ENCODE peak calls at places on chromosomes 3 and 15, in nine cellular contexts. U, R, M, E, O, N, C, D and T are unnamed samples.

GRCh38 chr3:187734841-187735240 is 10.4 kb downstream of the BCL6 start:
- DNase-seq in U (no peak), R (no peak), M (no peak), E (no peak), O (no peak), N (no peak), C (no peak), D (no peak), T (no peak)

GRCh38 chr15:58573270-58573669 is 141.5 kb downstream of the LIPC start:
- DNase-seq in U (no peak), R (no peak), M (no peak), E (no peak), O (peak; percentile 82), N (no peak), C (no peak), D (no peak), T (no peak)

GRCh38 chr15:79985571-79985970 is 14.6 kb upstream of the BCL2A1 start:
- DNase-seq in U (no peak), R (no peak), M (no peak), E (no peak), O (no peak), N (no peak), C (no peak), D (no peak), T (no peak)

GRCh38 chr15:25846377-25846776 is 16.8 kb downstream of the ATP10A start:
- DNase-seq in U (no peak), R (no peak), M (no peak), E (no peak), O (no peak), N (no peak), C (no peak), D (no peak), T (no peak)

GRCh38 chr3:15512173-15512572 is 9.3 kb downstream of the COLQ start:
- DNase-seq in U (no peak), R (no peak), M (peak; percentile 69), E (peak; percentile 79), O (no peak), N (no peak), C (no peak), D (no peak), T (no peak)

GRCh38 chr3:61452536-61452991 is 108.8 kb upstream of the PTPRG start:
- DNase-seq in U (no peak), R (no peak), M (no peak), E (no peak), O (no peak), N (no peak), C (no peak), D (no peak), T (no peak)

GRCh38 chr15:77335298-77335697 is 84.6 kb downstream of the PEAK1 start:
- DNase-seq in U (no peak), R (no peak), M (no peak), E (no peak), O (no peak), N (no peak), C (peak; percentile 31), D (no peak), T (no peak)

GRCh38 chr15:62742409-62743171 is 300.0 kb upstream of the TPM1 start:
- DNase-seq in U (no peak), R (peak; percentile 45), M (peak; percentile 53), E (peak; percentile 92), O (peak; percentile 42), N (peak; percentile 47), C (peak; percentile 64), D (peak; percentile 56), T (no peak)

GRCh38 chr15:40398413-40398873 is 7.2 kb upstream of the IVD start:
- DNase-seq in U (peak; percentile 58), R (peak; percentile 41), M (no peak), E (no peak), O (no peak), N (no peak), C (no peak), D (no peak), T (peak; percentile 82)

GRCh38 chr3:190336516-190337189 is 14.4 kb upstream of the CLDN1 start:
- DNase-seq in U (no peak), R (no peak), M (no peak), E (no peak), O (no peak), N (no peak), C (no peak), D (no peak), T (no peak)

GRCh38 chr3:52986049-52986448 is 59.8 kb downstream of the SFMBT1 start:
- DNase-seq in U (no peak), R (no peak), M (no peak), E (no peak), O (no peak), N (no peak), C (no peak), D (no peak), T (no peak)

GRCh38 chr3:60079076-60079475 is 1029.3 kb upstream of the CFAP20DC start:
- DNase-seq in U (no peak), R (no peak), M (no peak), E (no peak), O (no peak), N (no peak), C (no peak), D (no peak), T (no peak)

GRCh38 chr3:108223928-108224327 is 1.7 kb upstream of the IFT57 start:
- DNase-seq in U (no peak), R (no peak), M (no peak), E (no peak), O (no peak), N (no peak), C (peak; percentile 6), D (no peak), T (no peak)
- TF ChIP-seq POLR2A in U (no peak), R (no peak), M (no peak), E (no peak), O (no peak), N (no peak), C (no peak), D (no peak), T (no peak)

DNA sequence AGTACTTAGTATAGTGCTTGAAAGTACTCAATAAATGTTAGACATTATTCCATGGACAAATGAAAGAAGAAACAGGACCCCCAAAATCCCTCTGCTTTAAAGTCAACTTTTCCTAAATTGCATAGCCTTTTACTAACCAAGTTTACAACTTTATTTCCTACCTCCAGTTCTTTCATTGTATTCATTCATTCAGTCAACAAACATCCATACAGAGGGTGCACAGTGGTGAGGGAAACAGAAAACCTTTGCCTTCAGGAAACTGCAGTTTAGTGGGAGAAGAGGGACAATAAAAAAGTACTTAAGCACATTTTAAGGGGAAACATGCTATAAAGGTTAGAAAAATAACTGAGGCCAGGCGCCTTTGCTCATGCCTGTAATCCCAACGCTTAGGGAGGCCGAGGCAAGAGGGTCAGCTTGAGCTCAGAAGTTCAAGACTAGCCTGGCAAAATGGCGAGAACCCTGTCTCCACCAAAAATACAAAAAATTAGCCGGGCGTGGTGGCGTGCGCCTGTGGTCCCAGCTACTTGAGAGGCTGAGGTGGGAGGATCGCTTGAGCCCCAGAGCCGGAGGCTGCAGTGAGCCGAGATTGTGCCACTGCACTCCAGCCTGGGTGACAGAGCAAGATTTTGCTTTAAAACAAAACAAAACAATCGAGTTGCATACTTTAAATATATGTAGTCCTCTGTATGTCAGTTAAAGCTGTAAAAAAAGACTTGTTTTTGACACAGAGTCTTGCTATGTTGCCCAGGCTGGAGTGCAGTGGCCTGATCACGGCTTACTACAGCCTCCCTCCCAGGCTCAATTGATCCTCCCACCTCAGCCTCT is 1.1 kb upstream of the DENND4A start:
- DNase-seq in U (no peak), R (no peak), M (no peak), E (no peak), O (no peak), N (no peak), C (no peak), D (no peak), T (no peak)
- H3K4me3 ChIP-seq in U (peak overlapping the region; percentile 75), R (peak overlapping the region; percentile 93), M (peak overlapping the region; percentile 85), E (peak overlapping the region; percentile 94), O (peak overlapping the region; percentile 84), N (peak overlapping the region; percentile 90), C (peak overlapping the region; percentile 64), D (peak overlapping the region; percentile 77), T (peak overlapping the region; percentile 78)

GRCh38 chr3:147157629-147158028 is 248.7 kb downstream of the ZIC4 start:
- DNase-seq in U (no peak), R (no peak), M (no peak), E (no peak), O (no peak), N (no peak), C (no peak), D (no peak), T (no peak)

GRCh38 chr3:147153830-147154539 is 252.4 kb downstream of the ZIC4 start:
- DNase-seq in U (no peak), R (no peak), M (no peak), E (no peak), O (no peak), N (no peak), C (no peak), D (no peak), T (no peak)

GRCh38 chr3:147152476-147152875 is 253.9 kb downstream of the ZIC4 start:
- DNase-seq in U (no peak), R (no peak), M (no peak), E (no peak), O (no peak), N (no peak), C (no peak), D (no peak), T (no peak)
- TF ChIP-seq POLR2AphosphoS5 in U (no peak), R (no peak), M (no peak), E (no peak), O (no peak), N (no peak), C (no peak), D (no peak), T (no peak)

GRCh38 chr15:66701422-66702034 is 508 bp upstream of the SMAD6 start:
- DNase-seq in U (no peak), R (peak; percentile 54), M (peak; percentile 33), E (peak; percentile 73), O (peak; percentile 42), N (peak; percentile 26), C (no peak), D (no peak), T (peak; percentile 89)

GRCh38 chr15:66702035-66702769 is at the start of gene SMAD6:
- DNase-seq in U (no peak), R (peak; percentile 94), M (peak; percentile 96), E (peak; percentile 97), O (peak; percentile 98), N (peak; percentile 87), C (peak; percentile 97), D (peak; percentile 83), T (peak; percentile 93)

GRCh38 chr15:66700412-66700801 is 1.6 kb upstream of the SMAD6 start:
- DNase-seq in U (no peak), R (no peak), M (no peak), E (no peak), O (no peak), N (no peak), C (no peak), D (no peak), T (no peak)

GRCh38 chr15:66698971-66699370 is 3.1 kb upstream of the SMAD6 start:
- DNase-seq in U (no peak), R (no peak), M (no peak), E (no peak), O (no peak), N (no peak), C (no peak), D (no peak), T (no peak)

DNA sequence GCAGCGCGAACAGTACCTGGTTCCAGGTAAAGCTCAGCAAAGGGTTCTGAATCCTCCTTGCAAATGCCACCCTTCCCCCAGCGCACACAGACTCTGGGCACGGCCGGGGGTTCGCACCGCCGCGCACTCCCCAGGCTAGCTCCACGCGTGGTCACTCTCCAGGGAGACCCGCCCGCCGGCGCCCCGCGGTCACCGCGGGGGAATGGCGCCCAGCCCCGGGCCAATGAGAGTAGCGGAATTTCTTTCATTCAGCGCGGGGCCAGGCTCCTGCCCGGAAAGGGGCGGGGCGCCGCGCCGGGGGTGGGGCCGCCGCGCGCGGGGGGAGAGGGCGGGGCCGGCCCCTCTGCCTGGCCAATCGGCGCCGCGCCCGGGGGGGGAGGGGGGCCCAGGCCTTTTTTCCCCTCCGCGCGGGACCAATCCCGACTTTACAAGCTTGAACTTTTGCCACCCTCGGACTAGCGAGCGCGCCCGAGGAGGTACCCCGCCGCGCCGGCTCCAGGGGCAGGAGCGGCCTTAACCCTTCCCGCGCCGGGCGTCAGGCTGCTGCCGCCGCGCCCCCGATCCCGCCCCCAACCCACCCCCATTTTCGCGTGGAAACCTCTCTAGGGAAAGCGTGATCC is 1.1 kb upstream of the SMAD6 start:
- DNase-seq in U (no peak), R (peak; percentile 97), M (peak; percentile 97), E (peak; percentile 98), O (peak; percentile 92), N (peak; percentile 94), C (peak; percentile 94), D (peak; percentile 99), T (peak; percentile 94)
- TF ChIP-seq POLR2A in U (no peak), R (no peak), M (no peak), E (no peak), O (peak; percentile 52), N (no peak), C (peak; percentile 48), D (peak; percentile 72), T (no peak)